ENCODE peak calls at places on chromosomes 2 and 18, in ten cellular contexts. Z is foreskin fibroblast; W is mucosa of descending colon; G is fibroblast of lung; N is endothelial cell; O is CD4-positive, alpha-beta T cell; P is heart left ventricle; Y is BJ; J is transverse colon; U is HFFc6. D is an unnamed sample.
A peak's percentile ranks its signal among the peaks of the same experiment; 100 is the strongest.

GRCh38 chr2:196481323-196481695 is 158.2 kb upstream of the CCDC150 start:
- DNase-seq in U (peak; percentile 92), Y (peak; percentile 75), P (no peak), G (peak; percentile 30), W (no peak), O (no peak), Z (peak; percentile 88), N (no peak), J (no peak), D (no peak)

GRCh38 chr2:70888389-70888924 is 47.2 kb upstream of the ATP6V1B1 start:
- DNase-seq in W (no peak), U (no peak), Z (no peak), G (no peak), O (no peak), J (no peak), Y (no peak), N (no peak), P (no peak), D (no peak)

GRCh38 chr2:121390082-121390481 is 105.1 kb upstream of the TFCP2L1 start:
- DNase-seq in G (no peak), J (no peak), P (no peak), U (peak; percentile 16), N (no peak), Z (peak; percentile 83), O (no peak), Y (no peak), W (no peak), D (no peak)

GRCh38 chr2:216221806-216222205 is 112.7 kb downstream of the XRCC5 start:
- DNase-seq in Z (peak; percentile 78), U (peak; percentile 69), N (no peak), O (no peak), G (peak; percentile 57), W (no peak), P (no peak), J (no peak), Y (peak; percentile 22), D (no peak)

GRCh38 chr2:216006164-216006663 is 7.1 kb downstream of the MREG start:
- DNase-seq in O (peak; percentile 9), G (peak; percentile 63), N (peak; percentile 54), J (peak; percentile 20), Y (no peak), Z (peak; percentile 11), U (no peak), P (no peak), W (no peak), D (no peak)

GRCh38 chr2:239839306-239839705 is 185.8 kb downstream of the NDUFA10 start:
- DNase-seq in J (no peak), U (no peak), Z (no peak), P (no peak), G (no peak), O (no peak), Y (no peak), W (no peak), N (no peak), D (no peak)

GRCh38 chr18:48390641-48391040 is 18.5 kb downstream of the ZBTB7C start:
- DNase-seq in N (no peak), O (no peak), Z (no peak), P (no peak), U (no peak), W (no peak), J (no peak), Y (no peak), G (no peak), D (no peak)

GRCh38 chr2:50492452-50492851 is 539.5 kb downstream of the NRXN1 start:
- DNase-seq in N (peak; percentile 30), Z (peak; percentile 56), G (peak; percentile 42), Y (no peak), J (peak; percentile 14), O (no peak), P (peak; percentile 15), U (peak; percentile 39), W (no peak), D (peak; percentile 25)

GRCh38 chr18:57542126-57542525 is 44.4 kb downstream of the FECH start:
- DNase-seq in Z (peak; percentile 90), N (no peak), P (no peak), J (no peak), O (no peak), W (no peak), U (peak; percentile 82), G (peak; percentile 65), Y (no peak), D (no peak)

GRCh38 chr2:39181297-39181696 is 60.4 kb upstream of the SOS1 start:
- DNase-seq in W (no peak), U (no peak), O (no peak), Y (no peak), N (no peak), G (no peak), J (no peak), P (no peak), Z (no peak), D (no peak)

GRCh38 chr18:48866028-48866733 is 84.6 kb downstream of the SMAD7 start:
- DNase-seq in P (peak; percentile 47), O (no peak), G (peak; percentile 80), N (no peak), W (no peak), U (no peak), Z (peak; percentile 91), Y (no peak), J (peak; percentile 52), D (peak; percentile 8)

GRCh38 chr2:40859617-40860016 is 407.7 kb upstream of the SLC8A1 start:
- DNase-seq in G (no peak), O (no peak), Z (no peak), Y (no peak), P (no peak), J (no peak), W (no peak), N (no peak), U (no peak), D (no peak)

GRCh38 chr18:76255070-76255683 is 239.9 kb downstream of the ZNF516 start:
- DNase-seq in J (no peak), Y (no peak), U (no peak), W (no peak), Z (no peak), G (no peak), N (no peak), P (no peak), O (no peak), D (no peak)

GRCh38 chr18:76256897-76257500 is 238.0 kb downstream of the ZNF516 start:
- DNase-seq in J (no peak), U (peak; percentile 51), N (peak; percentile 42), Y (no peak), O (no peak), W (no peak), G (peak; percentile 66), Z (peak; percentile 83), P (no peak), D (peak; percentile 43)

GRCh38 chr18:76251691-76252090 is 243.4 kb downstream of the ZNF516 start:
- DNase-seq in G (no peak), Y (no peak), W (no peak), U (no peak), O (no peak), N (no peak), P (no peak), Z (no peak), J (no peak), D (no peak)

GRCh38 chr18:76258209-76258608 is 236.8 kb downstream of the ZNF516 start:
- DNase-seq in Y (no peak), W (no peak), P (no peak), N (no peak), O (no peak), Z (peak; percentile 59), U (no peak), G (peak; percentile 66), J (no peak), D (no peak)

DNA sequence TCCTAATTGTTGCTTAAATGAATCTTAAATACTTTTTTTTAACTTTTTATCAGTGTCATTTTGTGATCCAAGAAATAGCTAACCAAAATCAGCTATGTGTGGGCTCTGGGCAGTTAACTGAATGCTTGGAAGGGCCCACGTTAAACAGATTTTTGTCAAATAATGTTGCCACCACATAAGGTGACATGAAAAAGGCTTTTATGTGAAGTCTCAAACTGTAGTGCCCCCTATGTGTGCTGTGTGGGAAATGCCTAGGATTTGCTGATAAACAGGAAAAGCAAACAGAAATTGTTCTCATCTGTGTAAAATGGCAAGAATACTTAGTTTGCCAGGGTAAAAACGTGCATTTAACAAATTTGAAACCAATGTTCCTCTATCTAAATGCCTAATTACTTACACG is 242.2 kb downstream of the ZNF516 start:
- DNase-seq in N (peak; percentile 43), P (no peak), J (no peak), W (no peak), Y (no peak), O (no peak), G (no peak), U (no peak), Z (peak; percentile 30), D (no peak)
- TF ChIP-seq CTCF in N (peak; percentile 90), P (no peak), J (no peak), W (no peak), Y (peak; percentile 51), O (no peak), G (peak; percentile 65), U (peak; percentile 76), Z (peak; percentile 45), D (peak; percentile 80)

GRCh38 chr2:43214253-43214652 is 12.2 kb downstream of the ZFP36L2 start:
- DNase-seq in P (no peak), Y (no peak), G (no peak), Z (no peak), N (no peak), W (peak; percentile 50), O (no peak), J (no peak), U (no peak), D (no peak)
- TF ChIP-seq CTCF in P (no peak), Y (no peak), G (no peak), Z (no peak), N (no peak), W (no peak), O (no peak), J (no peak), U (no peak), D (no peak)

DNA sequence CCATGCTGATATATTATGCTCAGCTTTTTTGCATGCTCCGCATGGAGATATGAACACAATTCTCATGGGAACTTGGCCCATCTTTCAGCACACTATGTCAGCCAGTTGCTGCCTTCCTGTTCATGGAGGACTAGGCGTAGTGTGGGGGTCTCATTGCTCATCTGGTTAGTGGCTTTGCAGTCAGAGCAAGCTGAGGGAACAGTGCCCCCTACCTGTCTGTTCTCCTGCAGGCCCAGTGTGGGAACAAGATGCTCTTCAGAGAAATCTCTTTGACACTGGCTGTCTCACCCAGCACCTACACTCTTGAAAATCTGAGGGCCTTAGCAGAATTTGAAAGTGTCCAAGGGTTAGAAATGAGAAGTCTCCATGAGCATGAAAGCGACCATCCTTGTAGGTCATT is 47.1 kb downstream of the SPTBN1 start:
- DNase-seq in U (no peak), P (peak; percentile 35), W (no peak), N (peak; percentile 64), G (no peak), J (peak; percentile 28), O (no peak), Y (no peak), Z (peak; percentile 54), D (peak; percentile 77)
- TF ChIP-seq CTCF in U (peak; percentile 78), P (peak; percentile 22), W (no peak), N (peak; percentile 62), G (peak; percentile 55), J (peak; percentile 37), O (peak; percentile 10), Y (peak; percentile 39), Z (peak; percentile 52), D (peak; percentile 72)

GRCh38 chr18:52995875-52996274 is 655.9 kb downstream of the DCC start:
- DNase-seq in O (no peak), N (no peak), W (no peak), G (no peak), P (no peak), Z (no peak), J (no peak), Y (no peak), U (no peak), D (no peak)

GRCh38 chr18:52991246-52991645 is 651.2 kb downstream of the DCC start:
- DNase-seq in N (no peak), Y (no peak), P (no peak), G (no peak), O (no peak), J (no peak), U (no peak), Z (no peak), W (no peak), D (no peak)

GRCh38 chr18:52992041-52992440 is 652.0 kb downstream of the DCC start:
- DNase-seq in Z (no peak), P (no peak), U (no peak), J (no peak), W (no peak), O (no peak), N (peak; percentile 36), G (no peak), Y (no peak), D (no peak)
- TF ChIP-seq CTCF in Z (no peak), P (no peak), U (no peak), J (no peak), W (no peak), O (no peak), N (no peak), G (no peak), Y (no peak), D (peak; percentile 40)

D was measured in glutamatergic neuron.